ENCODE peak calls at places on chromosome 4, in six cellular contexts. One of them, this sample, is unnamed. For H3K27me3 and H3K36me3, the result is how much of the 10 kb centered on the place peaks cover.

GRCh38 chr4:14952352-14952751 is 49.9 kb upstream of the CPEB2 start:
- DNase-seq in right lobe of liver: no peak
- DNase-seq in HepG2: no peak
- DNase-seq in MM.1S: peak
- DNase-seq in heart left ventricle: no peak
- DNase-seq in tibial nerve: no peak
- DNase-seq in this sample: no peak

GRCh38 chr4:159142254-159142653 is 39.4 kb downstream of the RAPGEF2 start:
- DNase-seq in right lobe of liver: no peak
- DNase-seq in HepG2: no peak
- DNase-seq in MM.1S: no peak
- DNase-seq in heart left ventricle: no peak
- DNase-seq in tibial nerve: no peak
- DNase-seq in this sample: no peak

GRCh38 chr4:34323549-34324325 is 1920.6 kb downstream of the ARAP2 start:
- DNase-seq in right lobe of liver: no peak
- DNase-seq in HepG2: no peak
- DNase-seq in MM.1S: no peak
- DNase-seq in heart left ventricle: no peak
- DNase-seq in tibial nerve: no peak
- DNase-seq in this sample: no peak

GRCh38 chr4:76144546-76144945 is 3.7 kb downstream of the NUP54 start:
- DNase-seq in right lobe of liver: no peak
- DNase-seq in HepG2: no peak
- DNase-seq in MM.1S: no peak
- DNase-seq in heart left ventricle: no peak
- DNase-seq in tibial nerve: no peak
- DNase-seq in this sample: no peak

GRCh38 chr4:142129473-142129872 is 493.1 kb downstream of the IL15 start:
- DNase-seq in right lobe of liver: no peak
- DNase-seq in HepG2: no peak
- DNase-seq in MM.1S: no peak
- DNase-seq in heart left ventricle: no peak
- DNase-seq in tibial nerve: no peak
- DNase-seq in this sample: no peak

GRCh38 chr4:148330161-148330560 is 112.1 kb downstream of the NR3C2 start:
- DNase-seq in right lobe of liver: no peak
- DNase-seq in HepG2: no peak
- DNase-seq in MM.1S: no peak
- DNase-seq in heart left ventricle: no peak
- DNase-seq in tibial nerve: peak
- DNase-seq in this sample: no peak

GRCh38 chr4:154559141-154559841 is 3.5 kb upstream of the FGB start:
- DNase-seq in right lobe of liver: peak
- DNase-seq in HepG2: peak
- DNase-seq in MM.1S: peak
- DNase-seq in heart left ventricle: no peak
- DNase-seq in tibial nerve: no peak
- DNase-seq in this sample: no peak

GRCh38 chr4:114658776-114659175 is 60.2 kb downstream of the UGT8 start:
- DNase-seq in right lobe of liver: no peak
- DNase-seq in HepG2: no peak
- DNase-seq in MM.1S: no peak
- DNase-seq in heart left ventricle: no peak
- DNase-seq in tibial nerve: no peak
- DNase-seq in this sample: no peak

GRCh38 chr4:147823135-147823534 is 91.2 kb downstream of the ARHGAP10 start:
- DNase-seq in right lobe of liver: no peak
- DNase-seq in HepG2: no peak
- DNase-seq in MM.1S: no peak
- DNase-seq in heart left ventricle: no peak
- DNase-seq in tibial nerve: no peak
- DNase-seq in this sample: no peak

GRCh38 chr4:123350191-123350544 is 46.4 kb upstream of the SPRY1 start:
- DNase-seq in right lobe of liver: no peak
- DNase-seq in HepG2: peak
- DNase-seq in MM.1S: no peak
- DNase-seq in heart left ventricle: no peak
- DNase-seq in tibial nerve: no peak
- DNase-seq in this sample: no peak

GRCh38 chr4:148574502-148574901 is 132.3 kb upstream of the NR3C2 start:
- DNase-seq in right lobe of liver: no peak
- DNase-seq in HepG2: no peak
- DNase-seq in MM.1S: no peak
- DNase-seq in heart left ventricle: no peak
- DNase-seq in tibial nerve: no peak
- DNase-seq in this sample: no peak

GRCh38 chr4:87589531-87589930 is 18.8 kb upstream of the DSPP start:
- DNase-seq in right lobe of liver: no peak
- DNase-seq in HepG2: no peak
- DNase-seq in MM.1S: peak
- DNase-seq in heart left ventricle: no peak
- DNase-seq in tibial nerve: no peak
- DNase-seq in this sample: no peak

GRCh38 chr4:138405934-138406567 is 163.9 kb upstream of the SLC7A11 start:
- DNase-seq in right lobe of liver: no peak
- DNase-seq in HepG2: no peak
- DNase-seq in MM.1S: no peak
- DNase-seq in heart left ventricle: no peak
- DNase-seq in tibial nerve: no peak
- DNase-seq in this sample: no peak

GRCh38 chr4:23706972-23707676 is 182.7 kb downstream of the PPARGC1A start:
- DNase-seq in right lobe of liver: no peak
- DNase-seq in HepG2: no peak
- DNase-seq in MM.1S: no peak
- DNase-seq in heart left ventricle: no peak
- DNase-seq in tibial nerve: no peak
- DNase-seq in this sample: no peak

GRCh38 chr4:73098713-73099112 is 29.2 kb upstream of the COX18 start:
- DNase-seq in right lobe of liver: no peak
- DNase-seq in HepG2: no peak
- DNase-seq in MM.1S: no peak
- DNase-seq in heart left ventricle: no peak
- DNase-seq in tibial nerve: no peak
- DNase-seq in this sample: no peak

GRCh38 chr4:187128226-187128625 is 404.6 kb upstream of the FAT1 start:
- DNase-seq in right lobe of liver: no peak
- DNase-seq in HepG2: no peak
- DNase-seq in MM.1S: no peak
- DNase-seq in heart left ventricle: no peak
- DNase-seq in tibial nerve: no peak
- DNase-seq in this sample: no peak

GRCh38 chr4:172758586-172759340 is 409.8 kb upstream of the GALNT7 start:
- DNase-seq in right lobe of liver: no peak
- DNase-seq in HepG2: no peak
- DNase-seq in MM.1S: no peak
- DNase-seq in heart left ventricle: no peak
- DNase-seq in tibial nerve: no peak
- DNase-seq in this sample: peak

GRCh38 chr4:184792950-184793555 is 32.7 kb downstream of the ACSL1 start:
- DNase-seq in right lobe of liver: no peak
- DNase-seq in HepG2: peak
- DNase-seq in MM.1S: no peak
- DNase-seq in heart left ventricle: no peak
- DNase-seq in tibial nerve: no peak
- DNase-seq in this sample: peak

GRCh38 chr4:47577779-47578553 is 92.9 kb downstream of the ATP10D start:
- DNase-seq in right lobe of liver: no peak
- DNase-seq in HepG2: no peak
- DNase-seq in MM.1S: no peak
- DNase-seq in heart left ventricle: no peak
- DNase-seq in tibial nerve: peak
- DNase-seq in this sample: no peak

GRCh38 chr4:155667538-155668511 is 1.2 kb downstream of the GUCY1A1 start:
- DNase-seq in right lobe of liver: peak
- DNase-seq in HepG2: no peak
- DNase-seq in MM.1S: peak
- DNase-seq in heart left ventricle: peak
- DNase-seq in tibial nerve: no peak
- DNase-seq in this sample: peak

GRCh38 chr4:7029921-7030320 is 13.3 kb upstream of the TADA2B start:
- DNase-seq in right lobe of liver: no peak
- DNase-seq in HepG2: no peak
- DNase-seq in MM.1S: no peak
- DNase-seq in heart left ventricle: no peak
- DNase-seq in tibial nerve: no peak
- DNase-seq in this sample: no peak

GRCh38 chr4:46844325-46844917 is 64.6 kb downstream of the COX7B2 start:
- DNase-seq in right lobe of liver: peak
- DNase-seq in HepG2: peak
- DNase-seq in MM.1S: peak
- DNase-seq in heart left ventricle: no peak
- DNase-seq in tibial nerve: peak
- DNase-seq in this sample: peak

GRCh38 chr4:57405359-57405758 is 295.2 kb upstream of the IGFBP7 start:
- DNase-seq in right lobe of liver: no peak
- DNase-seq in HepG2: no peak
- DNase-seq in MM.1S: no peak
- DNase-seq in heart left ventricle: no peak
- DNase-seq in tibial nerve: no peak
- DNase-seq in this sample: peak

GRCh38 chr4:154491341-154491679 is 289 bp downstream of the DCHS2 start:
- DNase-seq in right lobe of liver: no peak
- DNase-seq in HepG2: no peak
- DNase-seq in MM.1S: no peak
- DNase-seq in heart left ventricle: no peak
- DNase-seq in tibial nerve: no peak
- DNase-seq in this sample: peak

GRCh38 chr4:182876427-182876826 is 40.8 kb downstream of the DCTD start:
- DNase-seq in right lobe of liver: no peak
- DNase-seq in HepG2: no peak
- DNase-seq in MM.1S: no peak
- DNase-seq in heart left ventricle: no peak
- DNase-seq in tibial nerve: no peak
- DNase-seq in this sample: no peak

GRCh38 chr4:119209077-119209476 is 3.4 kb upstream of the USP53 start:
- DNase-seq in right lobe of liver: no peak
- DNase-seq in HepG2: peak
- DNase-seq in MM.1S: no peak
- DNase-seq in heart left ventricle: no peak
- DNase-seq in tibial nerve: no peak
- DNase-seq in this sample: peak

GRCh38 chr4:5897674-5898073 is 4.8 kb upstream of the CRMP1 start:
- DNase-seq in right lobe of liver: no peak
- DNase-seq in HepG2: no peak
- DNase-seq in MM.1S: no peak
- DNase-seq in heart left ventricle: no peak
- DNase-seq in tibial nerve: no peak
- DNase-seq in this sample: no peak

GRCh38 chr4:5895287-5895686 is 2.4 kb upstream of the CRMP1 start:
- DNase-seq in right lobe of liver: no peak
- DNase-seq in HepG2: no peak
- DNase-seq in MM.1S: no peak
- DNase-seq in heart left ventricle: no peak
- DNase-seq in tibial nerve: no peak
- DNase-seq in this sample: no peak

GRCh38 chr4:5900844-5901243 is 8.0 kb upstream of the CRMP1 start:
- DNase-seq in right lobe of liver: no peak
- DNase-seq in HepG2: no peak
- DNase-seq in MM.1S: no peak
- DNase-seq in heart left ventricle: no peak
- DNase-seq in tibial nerve: no peak
- DNase-seq in this sample: no peak

GRCh38 chr4:5899396-5899795 is 6.5 kb upstream of the CRMP1 start:
- DNase-seq in right lobe of liver: no peak
- DNase-seq in HepG2: no peak
- DNase-seq in MM.1S: no peak
- DNase-seq in heart left ventricle: no peak
- DNase-seq in tibial nerve: no peak
- DNase-seq in this sample: no peak

GRCh38 chr4:5899881-5900280 is 7.0 kb upstream of the CRMP1 start:
- DNase-seq in right lobe of liver: no peak
- DNase-seq in HepG2: no peak
- DNase-seq in MM.1S: no peak
- DNase-seq in heart left ventricle: no peak
- DNase-seq in tibial nerve: no peak
- DNase-seq in this sample: no peak
- H3K27me3 ChIP-seq in right lobe of liver: under half
- H3K27me3 ChIP-seq in HepG2: under half
- H3K27me3 ChIP-seq in MM.1S: under half
- H3K27me3 ChIP-seq in heart left ventricle: under half
- H3K27me3 ChIP-seq in tibial nerve: under half
- H3K27me3 ChIP-seq in this sample: under half

DNA sequence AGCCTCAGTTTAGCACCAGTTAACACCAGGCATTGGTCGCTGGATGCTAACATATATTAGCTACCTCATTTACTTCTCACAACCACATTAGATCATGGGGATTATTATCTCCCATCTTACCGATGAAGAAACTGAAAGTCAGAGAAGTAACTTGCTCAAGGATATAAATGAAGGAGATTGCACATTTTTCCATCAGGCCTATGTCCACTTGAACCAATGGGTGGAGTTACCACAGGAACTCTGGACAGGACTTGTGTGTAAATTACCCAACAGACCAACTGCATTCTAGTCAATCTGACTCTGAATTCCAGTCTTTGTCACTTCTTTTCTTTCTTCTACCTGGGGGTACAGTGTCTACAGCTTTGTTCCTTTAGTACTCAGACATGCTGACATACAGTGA is 1.8 kb downstream of the LNX1 start:
- DNase-seq in right lobe of liver: no peak
- DNase-seq in HepG2: no peak
- DNase-seq in MM.1S: no peak
- DNase-seq in heart left ventricle: no peak
- DNase-seq in tibial nerve: no peak
- DNase-seq in this sample: no peak
- H3K36me3 ChIP-seq in right lobe of liver: under half
- H3K36me3 ChIP-seq in HepG2: under half
- H3K36me3 ChIP-seq in MM.1S: under half
- H3K36me3 ChIP-seq in heart left ventricle: under half
- H3K36me3 ChIP-seq in tibial nerve: under half
- H3K36me3 ChIP-seq in this sample: under half

DNA sequence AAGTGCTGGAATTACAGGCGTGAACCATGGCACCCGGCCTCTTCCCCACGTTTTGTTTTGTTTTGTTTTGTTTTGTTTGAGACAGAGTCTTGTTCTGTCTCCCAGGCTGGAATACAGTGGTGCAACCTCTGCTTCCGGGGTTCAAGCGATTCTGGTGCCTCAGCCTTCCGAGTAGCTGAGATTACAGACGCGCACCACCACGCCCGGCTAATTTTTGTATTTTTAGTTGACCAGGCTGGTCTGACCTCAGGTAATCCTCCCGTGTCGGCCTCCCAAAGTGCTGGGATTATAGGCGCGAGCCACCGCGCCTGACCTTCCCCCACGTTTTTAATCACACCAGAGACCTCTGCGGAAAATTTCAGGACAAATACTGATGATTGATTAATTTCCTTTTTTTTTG is 2.2 kb downstream of the ENOPH1 start:
- DNase-seq in right lobe of liver: no peak
- DNase-seq in HepG2: no peak
- DNase-seq in MM.1S: no peak
- DNase-seq in heart left ventricle: no peak
- DNase-seq in tibial nerve: no peak
- DNase-seq in this sample: no peak
- H3K4me3 ChIP-seq in right lobe of liver: no peak
- H3K4me3 ChIP-seq in HepG2: peak
- H3K4me3 ChIP-seq in MM.1S: no peak
- H3K4me3 ChIP-seq in heart left ventricle: no peak
- H3K4me3 ChIP-seq in tibial nerve: no peak
- H3K4me3 ChIP-seq in this sample: no peak

GRCh38 chr4:189206953-189207352 is 733.7 kb upstream of the FRG1 start:
- DNase-seq in right lobe of liver: no peak
- DNase-seq in HepG2: no peak
- DNase-seq in MM.1S: no peak
- DNase-seq in heart left ventricle: no peak
- DNase-seq in tibial nerve: no peak
- DNase-seq in this sample: no peak
- H3K27me3 ChIP-seq in right lobe of liver: under half
- H3K27me3 ChIP-seq in HepG2: under half
- H3K27me3 ChIP-seq in MM.1S: under half
- H3K27me3 ChIP-seq in heart left ventricle: under half
- H3K27me3 ChIP-seq in tibial nerve: under half
- H3K27me3 ChIP-seq in this sample: under half

This sample was measured in MG63.